ENCODE peak calls at places on chromosomes 1 and 21, in four cellular contexts. W, P, Q and F are unnamed samples.
A peak's percentile ranks its signal among the peaks of the same experiment; 100 is the strongest.

GRCh38 chr1:16298653-16299052 is 53.6 kb downstream of the FBXO42 start:
- DNase-seq in W (no peak), P (no peak), Q (no peak), F (no peak)

GRCh38 chr1:181680871-181681270 is 197.6 kb downstream of the CACNA1E start:
- DNase-seq in W (no peak), P (no peak), Q (no peak), F (no peak)

GRCh38 chr1:59249738-59250137 is 47.2 kb upstream of the FGGY start:
- DNase-seq in W (no peak), P (no peak), Q (no peak), F (no peak)

GRCh38 chr1:24830680-24831272 is 85.5 kb downstream of the CLIC4 start:
- DNase-seq in W (no peak), P (peak; percentile 77), Q (no peak), F (peak; percentile 27)

GRCh38 chr21:46054447-46054846 is 43.5 kb upstream of the COL6A2 start:
- DNase-seq in W (no peak), P (no peak), Q (no peak), F (no peak)

GRCh38 chr1:53125623-53126360 is 16.6 kb downstream of the SLC1A7 start:
- DNase-seq in W (no peak), P (no peak), Q (no peak), F (no peak)

GRCh38 chr1:114156538-114157274 is 3.0 kb upstream of the SYT6 start:
- DNase-seq in W (no peak), P (no peak), Q (no peak), F (no peak)

GRCh38 chr1:109667452-109668122 is at the start of gene GSTM2:
- DNase-seq in W (peak; percentile 86), P (peak; percentile 43), Q (peak; percentile 89), F (no peak)

GRCh38 chr1:156241311-156241811 is 623 bp upstream of the BGLAP start:
- DNase-seq in W (no peak), P (no peak), Q (no peak), F (no peak)

GRCh38 chr1:47513393-47513792 is 75.5 kb downstream of the FOXD2 start:
- DNase-seq in W (no peak), P (no peak), Q (no peak), F (no peak)

GRCh38 chr1:174262747-174263241 is 103.5 kb downstream of the RABGAP1L start:
- DNase-seq in W (peak; percentile 7), P (peak; percentile 61), Q (no peak), F (peak; percentile 32)

GRCh38 chr1:23618586-23619083 is 59.3 kb upstream of the ID3 start:
- DNase-seq in W (no peak), P (no peak), Q (no peak), F (no peak)